ENCODE peak calls at places on chromosomes 4 and X, in eight cellular contexts. D is HCT116, E is IMR-90, J is gastrocnemius medialis, A is right lobe of liver, U is body of pancreas, Z is A549, T is upper lobe of left lung. P is an unnamed sample.

GRCh38 chrX:106170318-106170717 is 2.2 kb downstream of the PWWP3B start:
- ATAC-seq in Z (no peak), D (no peak), U (peak; percentile 63), J (no peak), E (no peak), A (peak; percentile 51), T (no peak), P (no peak)

GRCh38 chr4:168848112-168848511 is 161.9 kb downstream of the CBR4 start:
- ATAC-seq in D (no peak), U (peak; percentile 27), T (peak; percentile 62), E (peak; percentile 28), J (peak; percentile 76), Z (peak; percentile 54), A (peak; percentile 73), P (peak; percentile 42)

GRCh38 chr4:6687947-6688878 is 5.5 kb upstream of the S100P start:
- ATAC-seq in D (peak; percentile 20), Z (peak; percentile 8), E (no peak), A (no peak), T (no peak), J (no peak), U (no peak), P (no peak)

GRCh38 chrX:48938721-48939416 is 18.5 kb downstream of the OTUD5 start:
- ATAC-seq in J (no peak), T (no peak), A (no peak), E (no peak), U (no peak), D (no peak), Z (no peak), P (no peak)

GRCh38 chr4:77593993-77594392 is 11.6 kb upstream of the CXCL13 start:
- ATAC-seq in T (peak; percentile 17), Z (no peak), E (no peak), A (no peak), U (no peak), J (no peak), D (no peak), P (no peak)

GRCh38 chr4:15832523-15833451 is 54.7 kb downstream of the CD38 start:
- ATAC-seq in Z (no peak), T (no peak), U (no peak), E (no peak), A (no peak), D (no peak), J (no peak), P (no peak)

GRCh38 chrX:41184312-41184711 is 99.1 kb downstream of the USP9X start:
- ATAC-seq in D (no peak), U (no peak), T (no peak), A (no peak), J (no peak), E (no peak), Z (no peak), P (no peak)

GRCh38 chr4:96993528-96993927 is 1149.7 kb downstream of the STPG2 start:
- ATAC-seq in U (no peak), Z (no peak), J (no peak), D (no peak), A (no peak), E (no peak), T (no peak), P (no peak)

GRCh38 chrX:119990995-119991787 is 47.6 kb upstream of the NKAP start:
- ATAC-seq in J (no peak), E (no peak), U (peak; percentile 60), A (no peak), Z (peak; percentile 80), D (no peak), T (no peak), P (no peak)

GRCh38 chr4:74473155-74473811 is 28.3 kb downstream of the AREG start:
- ATAC-seq in E (peak; percentile 90), J (peak; percentile 88), A (no peak), T (peak; percentile 58), Z (peak; percentile 79), D (peak; percentile 78), U (peak; percentile 53), P (peak; percentile 83)

GRCh38 chrX:72526534-72527508 is 45.8 kb downstream of the HDAC8 start:
- ATAC-seq in T (no peak), Z (no peak), J (no peak), D (no peak), A (no peak), U (no peak), E (peak; percentile 24), P (no peak)

GRCh38 chr4:25970241-25970675 is 56.2 kb downstream of the SMIM20 start:
- ATAC-seq in U (peak; percentile 74), D (no peak), A (peak; percentile 66), E (peak; percentile 27), T (peak; percentile 79), J (no peak), Z (no peak), P (peak; percentile 58)

GRCh38 chr4:74996996-74997395 is 64.1 kb downstream of the PARM1 start:
- ATAC-seq in Z (no peak), J (no peak), U (no peak), D (no peak), T (no peak), A (no peak), E (no peak), P (no peak)

GRCh38 chrX:118727686-118728339 is 407 bp downstream of the IL13RA1 start:
- ATAC-seq in D (peak; percentile 37), Z (peak; percentile 10), T (peak; percentile 65), E (peak; percentile 36), U (peak; percentile 43), A (peak; percentile 65), J (peak; percentile 53), P (peak; percentile 41)

GRCh38 chr4:170538821-170539473 is 449.2 kb upstream of the AADAT start:
- ATAC-seq in Z (no peak), J (no peak), A (no peak), T (no peak), D (no peak), U (peak; percentile 90), E (no peak), P (no peak)

GRCh38 chr4:12458621-12459020 is 1025.5 kb downstream of the RAB28 start:
- ATAC-seq in U (no peak), Z (no peak), D (no peak), J (no peak), E (no peak), T (no peak), A (no peak), P (no peak)

GRCh38 chr4:15774020-15774420 is 4.1 kb upstream of the CD38 start:
- ATAC-seq in E (no peak), D (no peak), U (no peak), A (no peak), J (no peak), T (peak; percentile 60), Z (peak; percentile 82), P (no peak)

GRCh38 chrX:55074851-55075467 is at the start of gene PAGE2B:
- ATAC-seq in U (no peak), D (no peak), T (no peak), J (no peak), E (no peak), A (no peak), Z (no peak), P (no peak)

GRCh38 chrX:136616987-136617685 is 30.8 kb upstream of the CD40LG start:
- ATAC-seq in E (no peak), A (no peak), J (no peak), D (no peak), T (no peak), U (no peak), Z (no peak), P (no peak)

GRCh38 chr4:41550308-41550707 is 12.4 kb downstream of the LIMCH1 start:
- ATAC-seq in T (peak; percentile 73), U (peak; percentile 94), Z (no peak), D (no peak), E (no peak), A (peak; percentile 83), J (peak; percentile 36), P (no peak)

GRCh38 chr4:140925417-140925816 is 169.2 kb upstream of the TBC1D9 start:
- ATAC-seq in Z (no peak), D (no peak), U (no peak), T (no peak), J (no peak), E (no peak), A (no peak), P (no peak)
- H3K4me3 ChIP-seq in Z (no peak overlapping the region), D (no peak overlapping the region), U (no peak overlapping the region), T (no peak overlapping the region), J (no peak overlapping the region), E (no peak overlapping the region), A (no peak overlapping the region), P (no peak overlapping the region)

DNA sequence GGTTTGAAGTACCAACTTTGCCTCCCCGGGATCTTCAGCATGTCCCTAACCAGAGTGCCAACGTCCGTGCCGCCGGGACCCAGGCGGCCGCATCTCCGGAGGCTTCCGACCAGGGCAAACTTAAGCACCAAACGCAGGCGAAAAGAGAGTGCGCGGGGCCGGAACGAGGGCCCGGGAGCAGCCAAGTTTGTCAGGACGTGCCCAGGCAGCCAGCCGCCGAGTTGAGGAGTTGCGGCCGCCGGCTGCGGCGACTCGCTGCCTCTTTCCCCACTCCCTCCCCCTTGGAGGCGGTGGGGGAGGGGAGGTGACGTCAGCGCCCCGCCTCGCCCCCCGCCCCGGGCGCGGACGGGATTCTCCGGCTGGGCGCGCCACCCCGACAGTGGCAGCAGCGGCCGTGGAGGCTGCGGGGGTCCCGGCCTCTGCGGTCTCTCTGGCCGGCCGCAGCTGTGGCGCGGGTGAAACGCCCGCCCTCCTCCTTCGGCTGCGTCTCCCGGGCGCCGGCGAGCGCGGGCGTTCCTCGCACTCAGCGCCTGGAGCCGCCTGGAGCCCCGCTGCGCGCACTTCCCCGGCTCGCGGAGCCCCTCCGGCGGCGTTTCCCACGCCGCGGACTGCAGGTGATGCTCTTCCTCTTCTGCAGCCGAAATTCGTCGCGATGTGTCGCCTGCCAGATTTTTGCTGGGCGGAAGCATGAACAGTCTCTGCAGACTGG is 2.9 kb upstream of the FAT1 start:
- ATAC-seq in U (peak; percentile 59), J (no peak), E (peak; percentile 59), D (peak; percentile 58), A (peak; percentile 54), T (peak; percentile 80), Z (peak; percentile 53), P (peak; percentile 61)
- TF ChIP-seq POLR2A in U (peak; percentile 85), J (peak; percentile 55), E (peak; percentile 91), D (no peak), A (peak; percentile 97), T (no peak), Z (peak; percentile 82), P (peak; percentile 43)

GRCh38 chrX:40084471-40084870 is 13.3 kb downstream of the BCOR start:
- ATAC-seq in J (no peak), Z (no peak), D (no peak), U (no peak), E (no peak), T (no peak), A (no peak), P (no peak)
- H3K4me3 ChIP-seq in J (no peak overlapping the region), Z (no peak overlapping the region), D (no peak overlapping the region), U (no peak overlapping the region), E (no peak overlapping the region), T (no peak overlapping the region), A (no peak overlapping the region), P (no peak overlapping the region)

DNA sequence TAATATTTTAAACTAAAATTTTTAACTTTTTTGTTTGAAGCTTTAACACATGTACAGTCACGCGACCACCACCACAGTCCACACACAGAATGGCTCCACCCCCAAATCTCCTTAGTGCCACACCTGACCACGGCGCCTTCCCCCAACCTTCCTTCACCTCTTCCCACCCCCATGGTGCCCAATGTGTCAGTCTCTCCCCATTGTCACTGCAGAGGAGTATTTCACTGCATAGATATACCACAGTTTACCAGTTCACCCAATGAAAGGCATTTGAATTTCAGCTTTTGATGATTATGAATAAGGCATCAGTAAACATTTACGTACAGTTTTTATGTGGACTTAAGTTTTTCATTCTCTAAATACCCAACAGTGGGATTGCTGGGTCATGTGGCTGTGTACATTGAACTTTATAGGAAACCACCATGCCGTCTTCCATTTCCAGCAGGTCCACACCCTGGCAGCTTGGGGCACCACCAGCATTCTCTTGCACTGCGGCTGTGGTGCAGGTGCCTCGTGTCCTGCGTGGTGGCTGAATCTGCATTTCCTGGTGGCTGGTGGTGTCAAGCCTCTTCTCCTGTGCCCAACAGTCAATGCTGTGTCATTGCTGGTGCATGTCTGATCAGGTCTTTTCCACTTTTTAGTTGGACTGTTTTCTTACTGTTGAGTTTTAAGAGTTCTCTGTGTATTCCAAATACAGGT is 49.0 kb downstream of the CPLX1 start:
- ATAC-seq in D (no peak), E (no peak), T (no peak), J (no peak), Z (no peak), U (no peak), A (no peak), P (no peak)
- TF ChIP-seq POLR2A in D (no peak), E (no peak), T (no peak), J (no peak), Z (no peak), U (no peak), A (no peak), P (no peak)